ENCODE peak calls at places on chromosomes 11 and 22, in five cellular contexts. U is osteocyte; G is SK-N-SH; J is psoas muscle; Y is CD8-positive, alpha-beta T cell. L is an unnamed sample.
A peak's percentile ranks its signal among the peaks of the same experiment; 100 is the strongest.

GRCh38 chr11:95991545-95991944 is 67.6 kb upstream of the MTMR2 start:
- DNase-seq in U (no peak), G (no peak), J (no peak), Y (no peak), L (no peak)

GRCh38 chr11:60906132-60906972 is at the start of gene PRPF19:
- DNase-seq in J (peak; percentile 97), G (peak; percentile 97), U (peak; percentile 99), Y (peak; percentile 99), L (peak; percentile 100)

GRCh38 chr22:30196141-30196866 is 50.3 kb downstream of the LIF start:
- DNase-seq in J (peak; percentile 81), U (peak; percentile 94), G (no peak), Y (peak; percentile 11), L (peak; percentile 23)

GRCh38 chr11:128893578-128894295 is 2.6 kb downstream of the KCNJ5 start:
- DNase-seq in U (no peak), J (no peak), Y (no peak), G (no peak), L (no peak)

GRCh38 chr22:26134654-26135330 is 34.5 kb upstream of the SEZ6L start:
- DNase-seq in Y (no peak), J (no peak), U (no peak), G (no peak), L (no peak)

GRCh38 chr22:45310331-45311032 is 748 bp downstream of the FAM118A start:
- DNase-seq in G (no peak), U (no peak), J (no peak), Y (no peak), L (no peak)

GRCh38 chr11:116736763-116737162 is 36.0 kb downstream of the BUD13 start:
- DNase-seq in G (no peak), Y (no peak), J (no peak), U (no peak), L (no peak)

GRCh38 chr22:30286813-30287625 is 2.3 kb downstream of the CASTOR1 start:
- DNase-seq in G (peak; percentile 85), U (peak; percentile 90), J (peak; percentile 69), Y (peak; percentile 80), L (peak; percentile 71)

GRCh38 chr22:36510966-36511881 is 4.4 kb upstream of the FOXRED2 start:
- DNase-seq in U (no peak), Y (no peak), J (no peak), G (peak; percentile 62), L (peak; percentile 60)

GRCh38 chr11:130979386-130979972 is 63.2 kb upstream of the SNX19 start:
- DNase-seq in U (no peak), G (peak; percentile 8), Y (no peak), J (no peak), L (no peak)
- TF ChIP-seq CTCF in U (peak; percentile 63), G (peak; percentile 40), Y (no peak), J (peak; percentile 29), L (peak; percentile 69)

GRCh38 chr11:65186701-65187100 is 5.0 kb downstream of the CAPN1 start:
- DNase-seq in J (no peak), G (no peak), U (no peak), Y (no peak), L (no peak)

GRCh38 chr11:65185166-65185565 is 3.4 kb downstream of the CAPN1 start:
- DNase-seq in U (no peak), Y (no peak), G (no peak), J (no peak), L (no peak)

GRCh38 chr11:65184146-65184545 is 2.4 kb downstream of the CAPN1 start:
- DNase-seq in U (no peak), Y (no peak), J (no peak), G (no peak), L (no peak)

GRCh38 chr11:65187146-65187675 is 5.5 kb downstream of the CAPN1 start:
- DNase-seq in G (no peak), Y (no peak), U (no peak), J (no peak), L (no peak)

GRCh38 chr11:65185869-65186341 is 4.2 kb downstream of the CAPN1 start:
- DNase-seq in G (no peak), U (no peak), Y (no peak), J (no peak), L (no peak)
- TF ChIP-seq CTCF in G (peak; percentile 22), U (no peak), Y (no peak), J (no peak), L (no peak)

GRCh38 chr11:64649304-64649703 is 58.3 kb downstream of the SLC22A12 start:
- DNase-seq in G (peak; percentile 71), U (no peak), Y (no peak), J (no peak), L (no peak)
- TF ChIP-seq CTCF in G (peak; percentile 50), U (peak; percentile 41), Y (no peak), J (peak; percentile 11), L (peak; percentile 63)

DNA sequence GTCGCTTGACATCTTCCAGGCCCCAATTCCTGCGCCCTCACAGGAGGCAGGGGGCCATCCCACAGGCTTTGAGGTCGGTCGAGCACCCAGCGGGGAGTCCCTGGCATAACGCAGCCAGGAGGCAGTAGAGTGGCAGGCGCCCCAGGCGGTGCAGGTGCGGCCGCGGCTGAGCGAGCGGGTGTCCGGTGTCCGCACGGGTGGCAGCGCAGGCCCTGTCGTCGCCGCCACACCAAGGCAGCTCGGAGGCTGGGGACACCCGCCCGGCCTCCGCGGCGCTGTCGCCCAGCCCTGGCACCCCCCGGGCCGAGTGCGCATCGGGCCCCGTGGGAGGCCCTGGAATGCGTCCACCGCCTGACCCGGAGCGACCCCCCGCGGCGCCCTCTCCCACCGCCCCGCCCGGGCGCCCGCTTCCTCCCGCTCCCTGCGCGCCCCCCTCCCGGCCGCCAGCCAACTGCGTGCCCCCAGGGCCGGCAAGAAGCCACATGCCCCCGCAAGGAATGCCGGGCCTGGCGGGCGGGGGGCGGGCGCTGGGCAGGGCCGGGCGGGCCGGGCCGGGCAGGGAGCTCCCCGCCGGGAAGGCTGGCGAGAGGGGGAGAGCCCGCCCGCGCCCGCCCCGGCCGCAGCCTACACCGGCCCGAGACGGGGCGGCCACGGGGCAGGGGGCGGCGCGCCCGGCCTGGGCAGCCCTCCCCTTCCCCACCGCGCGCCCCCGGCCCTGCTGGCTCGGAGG is 33.9 kb downstream of the PRDM11 start:
- DNase-seq in G (peak; percentile 94), U (peak; percentile 93), Y (no peak), J (peak; percentile 68), L (peak; percentile 36)
- TF ChIP-seq CTCF in G (peak; percentile 40), U (peak; percentile 57), Y (no peak), J (peak; percentile 53), L (peak; percentile 49)

DNA sequence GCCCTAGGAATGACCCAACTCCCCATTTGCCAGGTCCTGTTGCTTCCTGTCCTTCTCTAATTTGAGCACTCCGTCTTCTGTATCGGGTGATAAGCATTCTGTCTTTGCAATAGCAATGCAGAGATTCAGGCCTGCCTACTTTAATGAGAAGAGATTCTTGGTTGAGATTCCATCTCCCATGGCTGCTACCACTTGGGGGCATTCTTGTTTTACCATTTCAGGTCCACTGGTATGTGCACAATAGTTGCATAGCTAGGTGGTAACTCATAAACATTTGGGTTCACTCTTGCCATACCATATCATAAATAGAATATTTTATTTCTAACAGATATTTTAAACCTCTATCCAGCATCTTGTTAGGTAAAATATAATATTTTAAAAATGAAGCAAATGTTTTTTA is 34.4 kb upstream of the CALCB start:
- DNase-seq in U (no peak), Y (no peak), G (peak; percentile 21), J (no peak), L (no peak)
- TF ChIP-seq CTCF in U (no peak), Y (no peak), G (no peak), J (peak; percentile 5), L (peak; percentile 16)

DNA sequence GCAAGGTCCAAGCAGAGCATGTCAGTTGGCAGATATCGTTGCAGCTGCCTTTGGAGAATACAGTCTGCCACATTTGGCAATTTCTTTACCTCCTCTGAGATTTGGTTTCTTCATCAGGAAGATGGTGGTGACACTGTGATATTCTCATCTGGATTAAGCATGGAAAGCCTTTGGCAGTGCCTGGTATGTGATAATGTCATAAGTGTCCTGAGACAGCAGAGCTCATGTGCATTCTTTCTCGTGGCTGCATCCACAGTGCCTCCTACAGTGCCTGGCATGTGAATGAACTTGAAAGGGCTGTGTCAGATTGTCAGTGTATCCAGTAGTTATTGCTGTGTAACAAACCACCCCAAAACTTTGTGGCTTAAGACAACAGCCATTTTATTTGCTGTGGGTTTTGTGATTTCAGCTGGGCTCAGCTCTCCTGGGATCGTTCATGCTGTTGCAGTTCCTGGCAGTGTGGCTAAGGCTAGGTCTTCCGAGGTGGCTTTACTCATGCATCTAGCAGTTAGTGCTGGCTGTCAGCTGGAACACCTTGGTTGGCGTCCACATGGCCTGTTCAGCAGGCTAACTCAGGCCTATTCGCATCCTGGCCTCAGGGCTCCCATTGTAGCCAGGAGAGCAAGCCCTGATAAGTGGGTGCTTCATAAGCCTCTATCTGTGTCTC is 35.7 kb upstream of the MICAL2 start:
- DNase-seq in J (no peak), Y (no peak), U (no peak), G (no peak), L (no peak)
- TF ChIP-seq CTCF in J (no peak), Y (no peak), U (no peak), G (no peak), L (no peak)

GRCh38 chr22:39446239-39446721 is 10.5 kb upstream of the MGAT3 start:
- DNase-seq in J (no peak), Y (no peak), G (no peak), U (no peak), L (no peak)
- TF ChIP-seq CTCF in J (no peak), Y (no peak), G (no peak), U (no peak), L (no peak)

GRCh38 chr11:121246769-121247035 is 45.9 kb upstream of the SC5D start:
- DNase-seq in Y (no peak), G (no peak), U (no peak), J (no peak), L (no peak)

GRCh38 chr11:121246021-121246768 is 46.4 kb upstream of the SC5D start:
- DNase-seq in G (no peak), U (no peak), Y (no peak), J (no peak), L (no peak)

GRCh38 chr11:121248496-121248895 is 44.1 kb upstream of the SC5D start:
- DNase-seq in J (no peak), Y (no peak), U (no peak), G (no peak), L (no peak)

GRCh38 chr11:121250843-121251242 is 41.7 kb upstream of the SC5D start:
- DNase-seq in G (no peak), U (no peak), Y (no peak), J (no peak), L (no peak)

GRCh38 chr11:121249039-121249663 is 43.4 kb upstream of the SC5D start:
- DNase-seq in U (no peak), Y (no peak), J (no peak), G (peak; percentile 64), L (no peak)
- TF ChIP-seq CTCF in U (peak; percentile 73), Y (peak; percentile 94), J (peak; percentile 80), G (peak; percentile 80), L (peak; percentile 80)